ENCODE peak calls at places on chromosomes 11 and 22, in four cellular contexts. U is PC-3, T is MM.1S, F is IMR-90. V is an unnamed sample.
A peak's percentile ranks its signal among the peaks of the same experiment; 100 is the strongest.

GRCh38 chr11:9017773-9018172 is 14.0 kb upstream of the NRIP3 start:
- DNase-seq in U (no peak), T (no peak), F (peak; percentile 46), V (no peak)

GRCh38 chr22:27088026-27088425 is 430.6 kb downstream of the MIAT start:
- DNase-seq in U (no peak), T (no peak), F (peak; percentile 39), V (peak; percentile 15)

GRCh38 chr11:112963368-112963955 is 2.2 kb downstream of the NCAM1 start:
- DNase-seq in U (no peak), T (no peak), F (no peak), V (no peak)

GRCh38 chr11:35740061-35740824 is 77.7 kb downstream of the TRIM44 start:
- DNase-seq in U (no peak), T (no peak), F (no peak), V (no peak)

GRCh38 chr11:64245401-64245796 is 1.3 kb downstream of the PPP1R14B start:
- DNase-seq in U (peak; percentile 55), T (peak; percentile 29), F (no peak), V (no peak)

GRCh38 chr11:114081641-114082414 is 22.3 kb downstream of the ZBTB16 start:
- DNase-seq in U (no peak), T (no peak), F (no peak), V (peak; percentile 48)

GRCh38 chr11:65386307-65387081 is at the start of gene FRMD8:
- DNase-seq in U (peak; percentile 90), T (peak; percentile 82), F (peak; percentile 71), V (peak; percentile 97)

GRCh38 chr11:93166194-93166593 is 31.6 kb downstream of the SLC36A4 start:
- DNase-seq in U (no peak), T (peak; percentile 48), F (no peak), V (no peak)

GRCh38 chr11:117914398-117914761 is 14.8 kb downstream of the TMPRSS13 start:
- DNase-seq in U (no peak), T (no peak), F (no peak), V (no peak)

GRCh38 chr11:65709661-65710060 is 2.4 kb upstream of the KAT5 start:
- DNase-seq in U (no peak), T (no peak), F (no peak), V (no peak)

GRCh38 chr11:287821-288327 is 1.1 kb upstream of the PGGHG start:
- DNase-seq in U (no peak), T (no peak), F (no peak), V (no peak)

GRCh38 chr11:36235750-36236149 is 53.5 kb downstream of the COMMD9 start:
- DNase-seq in U (no peak), T (no peak), F (peak; percentile 36), V (peak; percentile 8)

GRCh38 chr11:68579455-68579854 is 104.9 kb upstream of the GAL start:
- DNase-seq in U (peak; percentile 95), T (no peak), F (peak; percentile 67), V (no peak)

GRCh38 chr11:119381186-119381988 is at the start of gene USP2:
- DNase-seq in U (peak; percentile 99), T (peak; percentile 95), F (peak; percentile 96), V (peak; percentile 99)

GRCh38 chr11:119378851-119379465 is 2.5 kb downstream of the USP2 start:
- DNase-seq in U (no peak), T (no peak), F (no peak), V (no peak)

GRCh38 chr11:119380160-119380815 is 1.2 kb downstream of the USP2 start:
- DNase-seq in U (no peak), T (no peak), F (no peak), V (no peak)

GRCh38 chr11:119382101-119382500 is 611 bp upstream of the USP2 start:
- DNase-seq in U (no peak), T (no peak), F (no peak), V (no peak)

GRCh38 chr11:119380816-119381185 is 689 bp downstream of the USP2 start:
- DNase-seq in U (no peak), T (no peak), F (no peak), V (no peak)
- H3K9ac ChIP-seq in U (peak overlapping the region; percentile 62), T (peak overlapping the region; percentile 52), F (peak overlapping the region; percentile 36), V (peak overlapping the region; percentile 74)

DNA sequence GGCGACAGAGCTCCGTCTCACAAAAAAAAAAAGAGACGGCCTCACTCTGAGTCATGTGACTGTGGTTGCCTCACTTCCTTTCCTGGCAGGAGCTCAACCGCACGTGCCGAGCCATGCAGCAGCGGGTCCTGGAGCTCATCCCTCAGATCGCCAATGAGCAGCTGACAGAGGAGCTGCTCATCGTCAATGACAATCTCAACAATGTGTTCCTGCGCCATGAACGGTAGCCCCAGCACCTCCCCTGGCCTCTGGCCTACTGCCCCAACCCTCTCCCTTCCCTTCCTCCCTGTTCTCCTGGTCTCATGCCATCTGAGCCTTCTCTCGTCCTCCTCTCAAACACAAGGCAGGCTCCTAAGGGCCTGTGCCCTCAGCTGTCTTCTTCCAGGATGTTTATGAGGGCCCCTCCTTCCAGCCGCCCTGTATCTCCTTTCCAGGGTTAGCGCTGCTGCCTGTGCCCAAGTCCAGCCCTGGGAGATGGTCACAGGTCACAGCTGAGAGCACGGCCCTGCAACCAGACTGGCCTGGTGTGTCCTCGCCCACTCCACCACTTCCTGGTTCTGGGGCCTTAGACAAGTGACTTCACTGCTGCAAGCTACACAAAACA is 30.7 kb downstream of the TOM1 start:
- DNase-seq in U (peak; percentile 16), T (no peak), F (peak; percentile 86), V (no peak)
- H3K36me3 ChIP-seq in U (no peaks in the 10 kb centered on the region), T (no peaks in the 10 kb centered on the region), F (peaks cover 71% of the 10 kb centered on the region), V (peaks cover 90% of the 10 kb centered on the region)

DNA sequence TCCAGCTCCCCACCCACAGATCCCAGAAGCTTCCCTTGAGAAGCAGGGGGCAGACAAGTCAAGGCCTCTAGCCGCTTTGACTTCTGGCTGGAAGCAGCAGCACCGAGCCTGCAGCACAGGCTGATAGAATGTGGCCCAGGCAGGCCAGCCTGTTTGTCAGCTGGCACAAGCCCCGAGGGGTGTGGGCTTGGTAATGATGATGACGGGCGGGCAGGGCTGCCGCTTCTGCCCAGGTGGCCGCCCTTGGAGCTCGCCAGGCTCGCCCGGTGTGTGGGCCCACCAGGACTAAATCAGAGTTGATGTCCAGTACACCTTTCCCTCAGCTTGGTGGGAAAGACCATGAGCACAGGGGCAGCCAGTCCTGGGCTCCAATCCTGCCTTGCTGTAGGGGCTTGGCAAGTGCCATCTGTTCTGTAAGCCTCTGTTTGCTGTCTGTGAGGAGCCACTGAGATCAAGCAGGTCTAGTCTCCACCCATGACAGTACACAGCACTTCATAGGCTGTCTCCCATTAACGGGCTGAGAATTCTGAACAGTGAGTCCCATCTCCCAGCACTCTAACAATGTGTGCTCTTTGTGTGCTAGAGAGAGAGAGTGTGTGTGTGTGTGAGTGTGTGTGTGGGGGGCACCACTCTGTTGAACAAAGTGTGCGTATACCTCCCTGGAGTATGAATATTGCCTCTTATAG is 26.8 kb downstream of the MICAL2 start:
- DNase-seq in U (no peak), T (no peak), F (no peak), V (no peak)
- H3K4me1 ChIP-seq in U (no peaks in the 10 kb centered on the region), T (peaks cover 32% of the 10 kb centered on the region), F (peaks cover 48% of the 10 kb centered on the region), V (peaks cover 25% of the 10 kb centered on the region)

DNA sequence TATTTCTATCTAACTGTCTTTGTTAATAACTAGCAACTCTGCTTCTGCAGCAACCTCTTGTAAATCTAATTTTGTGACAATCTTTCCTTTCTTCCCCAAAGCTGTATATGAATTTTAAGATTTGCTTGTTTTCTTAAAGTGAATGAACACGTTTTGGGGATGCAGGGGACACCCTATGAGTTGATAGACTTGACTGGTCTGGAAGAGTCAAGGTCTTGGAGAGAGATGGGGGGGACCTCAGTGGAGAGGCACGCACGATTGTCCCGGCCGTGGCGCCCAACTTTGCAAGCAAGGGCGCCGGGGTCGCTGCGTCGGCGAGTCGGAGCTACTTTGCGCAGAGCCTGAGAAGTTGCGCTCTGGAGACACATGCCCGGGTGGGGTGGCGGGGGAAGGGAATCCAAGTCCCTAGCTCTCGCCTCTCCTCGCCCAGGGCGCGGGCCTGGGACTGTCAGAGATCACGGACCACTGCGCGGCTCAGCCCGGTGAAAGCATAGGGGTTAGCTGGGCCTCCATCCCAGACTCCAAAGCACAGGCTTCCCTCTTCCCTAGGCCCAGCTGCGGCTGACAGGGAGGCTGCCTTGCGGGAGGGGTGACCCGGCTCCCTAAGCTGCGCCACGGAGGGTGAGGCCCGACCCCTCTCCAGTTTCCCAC is 854 bp downstream of the ABCC8 start:
- DNase-seq in U (no peak), T (no peak), F (no peak), V (no peak)
- H3K9ac ChIP-seq in U (no peak overlapping the region), T (no peak overlapping the region), F (no peak overlapping the region), V (no peak overlapping the region)

GRCh38 chr11:47172740-47173139 is 3.9 kb downstream of the ARFGAP2 start:
- DNase-seq in U (no peak), T (no peak), F (no peak), V (no peak)
- H3K36me3 ChIP-seq in U (peaks cover 34% of the 10 kb centered on the region), T (peaks cover 4% of the 10 kb centered on the region), F (peaks cover 53% of the 10 kb centered on the region), V (peaks cover 60% of the 10 kb centered on the region)

GRCh38 chr11:75472081-75472732 is 39.2 kb upstream of the KLHL35 start:
- DNase-seq in U (no peak), T (no peak), F (no peak), V (no peak)

GRCh38 chr11:75473684-75474083 is 40.7 kb upstream of the KLHL35 start:
- DNase-seq in U (no peak), T (no peak), F (no peak), V (no peak)

GRCh38 chr11:75470681-75471080 is 37.7 kb upstream of the KLHL35 start:
- DNase-seq in U (no peak), T (no peak), F (no peak), V (no peak)

GRCh38 chr11:75469785-75470405 is 36.9 kb upstream of the KLHL35 start:
- DNase-seq in U (no peak), T (no peak), F (no peak), V (no peak)

GRCh38 chr11:75471134-75471943 is 38.3 kb upstream of the KLHL35 start:
- DNase-seq in U (no peak), T (no peak), F (no peak), V (no peak)
- H3K4me1 ChIP-seq in U (peaks cover 5% of the 10 kb centered on the region), T (no peaks in the 10 kb centered on the region), F (peaks cover 32% of the 10 kb centered on the region), V (peaks cover 16% of the 10 kb centered on the region)

V was measured in adipocyte.